ENCODE peak calls at places on chromosomes 1 and 21, in eight cellular contexts. One of them, this sample, is unnamed.

GRCh38 chr1:55702064-55702463 is 486.9 kb upstream of the USP24 start:
- DNase-seq in AG04450: no peak
- DNase-seq in fibroblast of mammary gland: peak; percentile 57
- DNase-seq in AG09309: no peak
- DNase-seq in tibial artery: no peak
- DNase-seq in left ventricle myocardium inferior: no peak
- DNase-seq in fibroblast of the aortic adventitia: peak; percentile 42
- DNase-seq in fibroblast of villous mesenchyme: no peak
- DNase-seq in this sample: no peak

GRCh38 chr1:171898956-171899355 is 57.7 kb downstream of the DNM3 start:
- DNase-seq in fibroblast of mammary gland: no peak
- DNase-seq in AG09309: no peak
- DNase-seq in left ventricle myocardium inferior: no peak
- DNase-seq in AG04450: no peak
- DNase-seq in fibroblast of villous mesenchyme: no peak
- DNase-seq in tibial artery: no peak
- DNase-seq in fibroblast of the aortic adventitia: no peak
- DNase-seq in this sample: no peak

GRCh38 chr1:53499257-53500183 is 40.3 kb downstream of the DMRTB1 start:
- DNase-seq in tibial artery: no peak
- DNase-seq in fibroblast of the aortic adventitia: no peak
- DNase-seq in AG09309: no peak
- DNase-seq in fibroblast of mammary gland: no peak
- DNase-seq in left ventricle myocardium inferior: no peak
- DNase-seq in fibroblast of villous mesenchyme: no peak
- DNase-seq in AG04450: no peak
- DNase-seq in this sample: no peak

GRCh38 chr1:158180741-158181576 is at the start of gene CD1D:
- DNase-seq in tibial artery: no peak
- DNase-seq in fibroblast of mammary gland: peak; percentile 4
- DNase-seq in left ventricle myocardium inferior: peak; percentile 33
- DNase-seq in AG09309: no peak
- DNase-seq in fibroblast of the aortic adventitia: no peak
- DNase-seq in AG04450: no peak
- DNase-seq in fibroblast of villous mesenchyme: peak; percentile 69
- DNase-seq in this sample: no peak

GRCh38 chr1:107689157-107689556 is 275.8 kb downstream of the VAV3 start:
- DNase-seq in tibial artery: no peak
- DNase-seq in left ventricle myocardium inferior: no peak
- DNase-seq in fibroblast of the aortic adventitia: no peak
- DNase-seq in AG09309: no peak
- DNase-seq in fibroblast of villous mesenchyme: peak; percentile 23
- DNase-seq in AG04450: no peak
- DNase-seq in fibroblast of mammary gland: no peak
- DNase-seq in this sample: no peak

GRCh38 chr1:172154571-172154970 is 265.9 kb upstream of the C1orf105 start:
- DNase-seq in AG04450: no peak
- DNase-seq in fibroblast of villous mesenchyme: peak; percentile 78
- DNase-seq in fibroblast of the aortic adventitia: peak; percentile 78
- DNase-seq in left ventricle myocardium inferior: no peak
- DNase-seq in AG09309: no peak
- DNase-seq in tibial artery: no peak
- DNase-seq in fibroblast of mammary gland: peak; percentile 85
- DNase-seq in this sample: peak; percentile 87

GRCh38 chr1:19861034-19861433 is 21.2 kb upstream of the OTUD3 start:
- DNase-seq in tibial artery: no peak
- DNase-seq in AG09309: peak; percentile 78
- DNase-seq in AG04450: no peak
- DNase-seq in fibroblast of mammary gland: peak; percentile 62
- DNase-seq in fibroblast of villous mesenchyme: peak; percentile 67
- DNase-seq in left ventricle myocardium inferior: no peak
- DNase-seq in fibroblast of the aortic adventitia: peak; percentile 62
- DNase-seq in this sample: peak; percentile 61

GRCh38 chr21:35932232-35932911 is 128.0 kb downstream of the SETD4 start:
- DNase-seq in fibroblast of villous mesenchyme: peak; percentile 98
- DNase-seq in tibial artery: peak; percentile 70
- DNase-seq in fibroblast of mammary gland: peak; percentile 99
- DNase-seq in left ventricle myocardium inferior: peak; percentile 53
- DNase-seq in fibroblast of the aortic adventitia: peak; percentile 92
- DNase-seq in AG09309: peak; percentile 67
- DNase-seq in AG04450: peak; percentile 80
- DNase-seq in this sample: peak; percentile 96

GRCh38 chr1:9437931-9438330 is 101.3 kb upstream of the SLC25A33 start:
- DNase-seq in AG09309: peak; percentile 1
- DNase-seq in left ventricle myocardium inferior: peak; percentile 47
- DNase-seq in AG04450: no peak
- DNase-seq in fibroblast of villous mesenchyme: peak; percentile 69
- DNase-seq in fibroblast of the aortic adventitia: peak; percentile 79
- DNase-seq in tibial artery: peak; percentile 93
- DNase-seq in fibroblast of mammary gland: peak; percentile 85
- DNase-seq in this sample: no peak

GRCh38 chr1:168823988-168824387 is 95.0 kb upstream of the DPT start:
- DNase-seq in tibial artery: no peak
- DNase-seq in fibroblast of villous mesenchyme: no peak
- DNase-seq in AG04450: no peak
- DNase-seq in left ventricle myocardium inferior: no peak
- DNase-seq in fibroblast of mammary gland: no peak
- DNase-seq in AG09309: no peak
- DNase-seq in fibroblast of the aortic adventitia: no peak
- DNase-seq in this sample: no peak

GRCh38 chr1:74010206-74010605 is 187.8 kb downstream of the LRRIQ3 start:
- DNase-seq in fibroblast of the aortic adventitia: no peak
- DNase-seq in left ventricle myocardium inferior: no peak
- DNase-seq in AG04450: no peak
- DNase-seq in fibroblast of villous mesenchyme: no peak
- DNase-seq in tibial artery: no peak
- DNase-seq in AG09309: no peak
- DNase-seq in fibroblast of mammary gland: no peak
- DNase-seq in this sample: no peak

GRCh38 chr1:230170153-230170547 is 103.1 kb downstream of the GALNT2 start:
- DNase-seq in fibroblast of the aortic adventitia: no peak
- DNase-seq in AG04450: no peak
- DNase-seq in left ventricle myocardium inferior: no peak
- DNase-seq in fibroblast of villous mesenchyme: no peak
- DNase-seq in fibroblast of mammary gland: no peak
- DNase-seq in tibial artery: no peak
- DNase-seq in AG09309: no peak
- DNase-seq in this sample: no peak

GRCh38 chr1:160707171-160708109 is 4.2 kb downstream of the CD48 start:
- DNase-seq in fibroblast of villous mesenchyme: no peak
- DNase-seq in fibroblast of the aortic adventitia: no peak
- DNase-seq in AG04450: no peak
- DNase-seq in left ventricle myocardium inferior: no peak
- DNase-seq in AG09309: no peak
- DNase-seq in fibroblast of mammary gland: no peak
- DNase-seq in tibial artery: no peak
- DNase-seq in this sample: no peak

GRCh38 chr1:166975361-166976129 is at the start of gene ILDR2:
- DNase-seq in AG09309: no peak
- DNase-seq in fibroblast of the aortic adventitia: peak; percentile 28
- DNase-seq in AG04450: no peak
- DNase-seq in fibroblast of mammary gland: peak; percentile 9
- DNase-seq in fibroblast of villous mesenchyme: peak; percentile 16
- DNase-seq in left ventricle myocardium inferior: peak; percentile 46
- DNase-seq in tibial artery: peak; percentile 66
- DNase-seq in this sample: no peak

GRCh38 chr1:220811695-220812094 is 25.0 kb downstream of the MTARC1 start:
- DNase-seq in fibroblast of the aortic adventitia: no peak
- DNase-seq in fibroblast of villous mesenchyme: no peak
- DNase-seq in AG04450: no peak
- DNase-seq in fibroblast of mammary gland: no peak
- DNase-seq in AG09309: no peak
- DNase-seq in tibial artery: no peak
- DNase-seq in left ventricle myocardium inferior: no peak
- DNase-seq in this sample: no peak

GRCh38 chr1:186708578-186709203 is 28.5 kb upstream of the PTGS2 start:
- DNase-seq in AG09309: no peak
- DNase-seq in fibroblast of the aortic adventitia: peak; percentile 63
- DNase-seq in left ventricle myocardium inferior: no peak
- DNase-seq in AG04450: no peak
- DNase-seq in fibroblast of villous mesenchyme: peak; percentile 17
- DNase-seq in fibroblast of mammary gland: peak; percentile 54
- DNase-seq in tibial artery: no peak
- DNase-seq in this sample: no peak

GRCh38 chr1:116033322-116033721 is 57.0 kb downstream of the SLC22A15 start:
- DNase-seq in fibroblast of mammary gland: no peak
- DNase-seq in fibroblast of villous mesenchyme: no peak
- DNase-seq in AG09309: no peak
- DNase-seq in AG04450: no peak
- DNase-seq in fibroblast of the aortic adventitia: no peak
- DNase-seq in left ventricle myocardium inferior: no peak
- DNase-seq in tibial artery: no peak
- DNase-seq in this sample: no peak

GRCh38 chr1:79777481-79778219 is 771.1 kb upstream of the ADGRL4 start:
- DNase-seq in tibial artery: no peak
- DNase-seq in left ventricle myocardium inferior: no peak
- DNase-seq in fibroblast of the aortic adventitia: no peak
- DNase-seq in fibroblast of mammary gland: no peak
- DNase-seq in fibroblast of villous mesenchyme: no peak
- DNase-seq in AG09309: no peak
- DNase-seq in AG04450: no peak
- DNase-seq in this sample: no peak

GRCh38 chr1:218165687-218166088 is 119.4 kb upstream of the RRP15 start:
- DNase-seq in tibial artery: no peak
- DNase-seq in AG04450: no peak
- DNase-seq in left ventricle myocardium inferior: no peak
- DNase-seq in fibroblast of mammary gland: no peak
- DNase-seq in fibroblast of the aortic adventitia: no peak
- DNase-seq in fibroblast of villous mesenchyme: peak; percentile 2
- DNase-seq in AG09309: no peak
- DNase-seq in this sample: no peak

GRCh38 chr1:86741947-86742572 is 37.7 kb downstream of the SH3GLB1 start:
- DNase-seq in fibroblast of mammary gland: peak; percentile 51
- DNase-seq in AG09309: no peak
- DNase-seq in fibroblast of villous mesenchyme: peak; percentile 59
- DNase-seq in tibial artery: no peak
- DNase-seq in AG04450: no peak
- DNase-seq in fibroblast of the aortic adventitia: peak; percentile 64
- DNase-seq in left ventricle myocardium inferior: no peak
- DNase-seq in this sample: no peak

GRCh38 chr1:52139817-52140540 is 1.9 kb upstream of the ZFYVE9 start:
- DNase-seq in AG04450: peak; percentile 43
- DNase-seq in left ventricle myocardium inferior: no peak
- DNase-seq in tibial artery: no peak
- DNase-seq in fibroblast of villous mesenchyme: peak; percentile 94
- DNase-seq in fibroblast of the aortic adventitia: peak; percentile 73
- DNase-seq in fibroblast of mammary gland: peak; percentile 96
- DNase-seq in AG09309: peak; percentile 81
- DNase-seq in this sample: peak; percentile 31

GRCh38 chr1:198153804-198154203 is 3.0 kb upstream of the NEK7 start:
- DNase-seq in fibroblast of the aortic adventitia: peak; percentile 93
- DNase-seq in left ventricle myocardium inferior: no peak
- DNase-seq in AG04450: no peak
- DNase-seq in fibroblast of villous mesenchyme: no peak
- DNase-seq in fibroblast of mammary gland: no peak
- DNase-seq in AG09309: no peak
- DNase-seq in tibial artery: no peak
- DNase-seq in this sample: no peak

GRCh38 chr1:7386226-7387052 is 384.7 kb upstream of the VAMP3 start:
- DNase-seq in tibial artery: peak; percentile 19
- DNase-seq in AG09309: no peak
- DNase-seq in fibroblast of villous mesenchyme: no peak
- DNase-seq in AG04450: no peak
- DNase-seq in fibroblast of the aortic adventitia: no peak
- DNase-seq in fibroblast of mammary gland: peak; percentile 31
- DNase-seq in left ventricle myocardium inferior: no peak
- DNase-seq in this sample: no peak
- TF ChIP-seq CTCF in tibial artery: no peak
- TF ChIP-seq CTCF in AG09309: no peak
- TF ChIP-seq CTCF in fibroblast of villous mesenchyme: no peak
- TF ChIP-seq CTCF in AG04450: no peak
- TF ChIP-seq CTCF in fibroblast of the aortic adventitia: no peak
- TF ChIP-seq CTCF in fibroblast of mammary gland: no peak
- TF ChIP-seq CTCF in left ventricle myocardium inferior: no peak
- TF ChIP-seq CTCF in this sample: no peak

DNA sequence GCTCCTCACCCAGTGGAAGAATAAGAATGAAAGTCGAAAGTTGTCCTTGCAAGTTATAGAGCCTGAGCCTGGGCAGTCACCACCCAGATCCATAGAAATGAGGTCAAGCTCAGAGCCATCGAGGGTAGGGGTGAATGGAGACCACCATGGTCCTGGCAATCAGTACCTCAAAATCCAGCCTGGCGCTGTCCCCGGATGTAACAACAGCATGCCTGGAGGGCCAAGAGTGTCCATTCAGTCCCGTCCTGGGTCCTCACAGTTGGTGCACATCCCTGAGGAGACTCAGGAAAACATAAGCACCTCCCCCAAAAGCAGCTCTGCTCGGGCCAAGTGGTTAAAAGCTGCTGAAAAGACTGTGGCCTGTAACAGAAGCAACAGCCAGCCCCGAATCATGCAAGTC is 41.8 kb downstream of the PLPPR4 start:
- DNase-seq in fibroblast of the aortic adventitia: no peak
- DNase-seq in fibroblast of mammary gland: no peak
- DNase-seq in AG04450: no peak
- DNase-seq in fibroblast of villous mesenchyme: no peak
- DNase-seq in tibial artery: no peak
- DNase-seq in AG09309: no peak
- DNase-seq in left ventricle myocardium inferior: no peak
- DNase-seq in this sample: no peak
- H3K4me3 ChIP-seq in fibroblast of the aortic adventitia: no peak overlapping the region
- H3K4me3 ChIP-seq in fibroblast of mammary gland: no peak overlapping the region
- H3K4me3 ChIP-seq in AG04450: no peak overlapping the region
- H3K4me3 ChIP-seq in fibroblast of villous mesenchyme: no peak overlapping the region
- H3K4me3 ChIP-seq in tibial artery: no peak overlapping the region
- H3K4me3 ChIP-seq in AG09309: no peak overlapping the region
- H3K4me3 ChIP-seq in left ventricle myocardium inferior: no peak overlapping the region
- H3K4me3 ChIP-seq in this sample: no peak overlapping the region

GRCh38 chr1:91406773-91407389 is 2.2 kb upstream of the HFM1 start:
- DNase-seq in fibroblast of the aortic adventitia: peak; percentile 32
- DNase-seq in AG09309: no peak
- DNase-seq in AG04450: no peak
- DNase-seq in fibroblast of villous mesenchyme: no peak
- DNase-seq in tibial artery: no peak
- DNase-seq in left ventricle myocardium inferior: no peak
- DNase-seq in fibroblast of mammary gland: peak; percentile 27
- DNase-seq in this sample: no peak
- TF ChIP-seq CTCF in fibroblast of the aortic adventitia: peak; percentile 53
- TF ChIP-seq CTCF in AG09309: peak; percentile 42
- TF ChIP-seq CTCF in AG04450: no peak
- TF ChIP-seq CTCF in fibroblast of villous mesenchyme: peak; percentile 52
- TF ChIP-seq CTCF in tibial artery: no peak
- TF ChIP-seq CTCF in left ventricle myocardium inferior: peak; percentile 12
- TF ChIP-seq CTCF in fibroblast of mammary gland: peak; percentile 57
- TF ChIP-seq CTCF in this sample: peak; percentile 10

DNA sequence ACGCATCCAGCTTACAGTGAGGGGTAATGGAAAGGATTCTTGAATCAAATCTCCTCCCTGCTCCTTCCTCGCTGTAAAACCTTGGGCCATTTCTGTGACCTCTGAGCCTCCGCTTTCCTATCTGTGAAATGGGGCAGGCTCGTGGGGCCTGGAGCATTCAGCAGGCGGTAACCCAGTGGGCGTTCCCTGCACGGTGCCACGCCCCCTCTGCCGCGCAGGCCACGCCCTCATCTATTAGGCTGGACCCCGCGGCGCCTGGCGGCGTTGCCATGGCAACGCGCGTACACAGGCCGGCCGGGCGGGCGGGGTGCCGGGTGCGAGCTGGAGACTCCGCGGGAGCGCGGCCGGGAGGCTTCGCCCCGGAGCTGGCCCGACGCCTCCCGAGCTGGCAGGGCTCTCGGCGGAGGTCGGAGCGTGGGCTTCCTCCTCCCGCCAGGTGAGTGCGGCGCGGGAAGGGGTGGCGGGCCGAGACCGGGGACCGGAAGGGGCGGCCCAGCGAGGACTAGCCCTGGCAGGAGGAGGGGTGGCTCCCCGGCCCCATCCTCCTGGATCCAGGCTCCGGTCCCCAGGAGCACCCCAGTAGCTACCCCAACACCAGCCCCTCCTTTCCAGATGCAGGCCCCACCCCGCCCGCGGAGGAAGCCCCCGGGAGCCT is at the start of gene FHAD1:
- DNase-seq in fibroblast of mammary gland: peak; percentile 54
- DNase-seq in fibroblast of the aortic adventitia: peak; percentile 22
- DNase-seq in AG04450: no peak
- DNase-seq in left ventricle myocardium inferior: peak; percentile 32
- DNase-seq in tibial artery: no peak
- DNase-seq in AG09309: no peak
- DNase-seq in fibroblast of villous mesenchyme: peak; percentile 57
- DNase-seq in this sample: no peak
- H3K4me3 ChIP-seq in fibroblast of mammary gland: peak within 1 kb of the TSS; percentile 23
- H3K4me3 ChIP-seq in fibroblast of the aortic adventitia: peak within 1 kb of the TSS; percentile 42
- H3K4me3 ChIP-seq in AG04450: peak within 1 kb of the TSS; percentile 52
- H3K4me3 ChIP-seq in left ventricle myocardium inferior: peak within 1 kb of the TSS; percentile 61
- H3K4me3 ChIP-seq in tibial artery: peak within 1 kb of the TSS; percentile 56
- H3K4me3 ChIP-seq in AG09309: peak within 1 kb of the TSS; percentile 13
- H3K4me3 ChIP-seq in fibroblast of villous mesenchyme: peak within 1 kb of the TSS; percentile 52
- H3K4me3 ChIP-seq in this sample: peak within 1 kb of the TSS; percentile 42

This sample was measured in HFF-Myc.